ENCODE peak calls at places on chromosomes 2 and 18, in four cellular contexts. U is GM19239, E is left ventricle myocardium inferior, A is NCI-H2029 treated with DMSO at 0.1 percent for 48 hours. T is an unnamed sample.

GRCh38 chr18:9708882-9709877 is 1.1 kb downstream of the RAB31 start:
- DNase-seq in A (no peak), U (peak; percentile 35), E (peak; percentile 25), T (no peak)

GRCh38 chr2:28231110-28231621 is 161.5 kb upstream of the FOSL2 start:
- DNase-seq in E (peak; percentile 22), A (no peak), U (no peak), T (peak; percentile 83)

GRCh38 chr2:176148758-176149483 is 2.4 kb upstream of the HOXD4 start:
- DNase-seq in A (no peak), E (no peak), U (no peak), T (no peak)

GRCh38 chr2:6946722-6947121 is 29.5 kb downstream of the RNF144A start:
- DNase-seq in E (no peak), U (no peak), A (no peak), T (peak; percentile 77)

GRCh38 chr2:192195548-192196418 is 1.1 kb upstream of the TMEFF2 start:
- DNase-seq in U (no peak), E (peak; percentile 10), A (no peak), T (peak; percentile 44)

GRCh38 chr18:59564516-59564915 is 132.7 kb downstream of the CCBE1 start:
- DNase-seq in E (no peak), U (no peak), A (no peak), T (no peak)

GRCh38 chr2:36607947-36608346 is 10.0 kb upstream of the FEZ2 start:
- DNase-seq in U (no peak), E (no peak), A (no peak), T (peak; percentile 10)

GRCh38 chr2:181241366-181241765 is 215.8 kb upstream of the ITGA4 start:
- DNase-seq in E (no peak), A (no peak), U (no peak), T (peak; percentile 42)

GRCh38 chr2:69798466-69798908 is 31.0 kb upstream of the GMCL1 start:
- DNase-seq in E (peak; percentile 16), A (no peak), U (no peak), T (peak; percentile 79)

GRCh38 chr2:222319576-222320440 is 21.0 kb upstream of the PAX3 start:
- DNase-seq in U (peak; percentile 63), E (no peak), A (no peak), T (peak; percentile 62)

GRCh38 chr2:206875701-206876100 is 63.6 kb upstream of the CPO start:
- DNase-seq in E (no peak), A (no peak), U (no peak), T (no peak)

GRCh38 chr2:241629762-241630435 is 7.1 kb downstream of the THAP4 start:
- DNase-seq in E (no peak), U (no peak), A (no peak), T (no peak)

GRCh38 chr18:33446604-33447003 is 6.1 kb upstream of the CCDC178 start:
- DNase-seq in U (no peak), A (no peak), E (no peak), T (no peak)

GRCh38 chr2:26276488-26276887 is 31.7 kb downstream of the HADHB start:
- DNase-seq in U (no peak), A (no peak), E (no peak), T (no peak)

GRCh38 chr2:54041135-54041534 is 70.3 kb upstream of the PSME4 start:
- DNase-seq in E (no peak), A (no peak), U (no peak), T (no peak)

GRCh38 chr2:72999729-73000725 is 71.5 kb downstream of the SFXN5 start:
- DNase-seq in U (no peak), E (no peak), A (no peak), T (peak; percentile 38)

GRCh38 chr2:109663721-109664120 is 49.6 kb downstream of the SOWAHC start:
- DNase-seq in A (no peak), U (no peak), E (peak; percentile 53), T (peak; percentile 73)

GRCh38 chr2:166257859-166258258 is 117.9 kb downstream of the SCN9A start:
- DNase-seq in E (no peak), U (no peak), A (no peak), T (no peak)

T was measured in RPMI7951.